ENCODE peak calls at places on chromosomes 7 and 10, in seven cellular contexts. I is foreskin fibroblast, O is astrocyte, Y is A673, G is NB4, A is HFFc6, E is GM23338. H is an unnamed sample.

GRCh38 chr10:57952741-57953140 is 315.0 kb downstream of the IPMK start:
- DNase-seq in A (peak; percentile 35), E (no peak), G (no peak), Y (no peak), I (peak; percentile 51), O (peak; percentile 42), H (no peak)

GRCh38 chr7:105637755-105638154 is 56.5 kb upstream of the EFCAB10 start:
- DNase-seq in G (no peak), A (no peak), O (no peak), I (no peak), Y (no peak), E (no peak), H (no peak)

GRCh38 chr10:60446855-60447254 is 57.2 kb upstream of the ANK3 start:
- DNase-seq in G (peak; percentile 19), E (no peak), O (peak; percentile 23), A (no peak), I (no peak), Y (peak; percentile 79), H (no peak)

GRCh38 chr7:7539152-7539551 is 3.5 kb upstream of the COL28A1 start:
- DNase-seq in E (no peak), G (no peak), Y (no peak), A (no peak), O (no peak), I (no peak), H (no peak)

GRCh38 chr7:32890010-32890552 is 1.5 kb downstream of the KBTBD2 start:
- DNase-seq in G (peak; percentile 68), O (peak; percentile 21), Y (peak; percentile 17), E (no peak), I (peak; percentile 64), A (peak; percentile 35), H (no peak)

GRCh38 chr7:46607176-46607575 is 686.1 kb upstream of the IGFBP3 start:
- DNase-seq in A (no peak), Y (no peak), E (no peak), O (no peak), I (no peak), G (no peak), H (no peak)

GRCh38 chr10:105615986-105616385 is 974.9 kb downstream of the SORCS3 start:
- DNase-seq in G (no peak), I (no peak), A (no peak), O (peak; percentile 28), E (no peak), Y (no peak), H (no peak)

GRCh38 chr7:132757778-132758177 is 181.5 kb upstream of the PLXNA4 start:
- DNase-seq in G (no peak), I (no peak), O (peak; percentile 62), Y (no peak), E (no peak), A (no peak), H (no peak)

GRCh38 chr7:147829021-147829420 is 761.5 kb upstream of the C7orf33 start:
- DNase-seq in E (no peak), I (no peak), O (no peak), G (no peak), A (no peak), Y (no peak), H (no peak)

GRCh38 chr10:119352042-119352441 is 144.7 kb downstream of the GRK5 start:
- DNase-seq in I (no peak), O (no peak), A (no peak), Y (no peak), G (peak; percentile 26), E (no peak), H (no peak)

GRCh38 chr7:100763556-100764140 is 30.3 kb downstream of the ZAN start:
- DNase-seq in I (no peak), A (no peak), E (no peak), Y (no peak), G (no peak), O (no peak), H (no peak)

GRCh38 chr7:36310897-36311296 is 78.8 kb upstream of the ANLN start:
- DNase-seq in E (no peak), A (no peak), G (no peak), O (no peak), Y (no peak), I (no peak), H (no peak)

GRCh38 chr7:115940462-115941060 is 90.0 kb downstream of the TFEC start:
- DNase-seq in Y (no peak), O (no peak), G (no peak), A (no peak), I (peak; percentile 59), E (peak; percentile 9), H (no peak)

GRCh38 chr7:140196361-140197217 is 19.8 kb upstream of the KDM7A start:
- DNase-seq in Y (peak; percentile 14), A (peak; percentile 22), I (peak; percentile 12), G (peak; percentile 30), E (no peak), O (peak; percentile 81), H (no peak)

GRCh38 chr10:86293323-86293840 is 73.2 kb downstream of the GRID1 start:
- DNase-seq in O (no peak), A (no peak), I (no peak), E (peak; percentile 57), Y (no peak), G (no peak), H (no peak)

GRCh38 chr7:107643938-107644703 is 16.5 kb upstream of the SLC26A4 start:
- DNase-seq in E (no peak), A (no peak), O (no peak), Y (no peak), I (peak; percentile 65), G (no peak), H (no peak)

GRCh38 chr10:30219977-30220751 is 128.9 kb downstream of the MTPAP start:
- DNase-seq in Y (peak; percentile 56), O (peak; percentile 25), G (peak; percentile 79), A (no peak), I (peak; percentile 47), E (no peak), H (no peak)

GRCh38 chr10:25063157-25063556 is 46.7 kb downstream of the THNSL1 start:
- DNase-seq in A (no peak), Y (no peak), O (no peak), E (no peak), I (no peak), G (no peak), H (no peak)

GRCh38 chr7:156523447-156524048 is 117.0 kb upstream of the RNF32 start:
- DNase-seq in A (no peak), I (no peak), O (no peak), Y (no peak), E (no peak), G (no peak), H (no peak)

GRCh38 chr7:1533569-1534329 is 3.2 kb downstream of the MAFK start:
- DNase-seq in I (peak; percentile 93), A (peak; percentile 96), Y (peak; percentile 42), G (no peak), O (peak; percentile 89), E (no peak), H (peak; percentile 90)

GRCh38 chr10:102713483-102713813 is 749 bp downstream of the ARL3 start:
- DNase-seq in I (no peak), A (no peak), G (no peak), O (peak; percentile 68), Y (no peak), E (no peak), H (peak; percentile 81)

GRCh38 chr7:51455086-51455485 is 138.5 kb upstream of the COBL start:
- DNase-seq in G (no peak), Y (no peak), O (no peak), I (no peak), E (no peak), A (no peak), H (no peak)
- TF ChIP-seq CTCF in G (no peak), Y (no peak), O (no peak), I (no peak), E (peak; percentile 16), A (no peak), H (no peak)

GRCh38 chr7:154916381-154917213 is 86.3 kb downstream of the PAXIP1 start:
- DNase-seq in E (no peak), I (no peak), A (no peak), Y (no peak), O (no peak), G (no peak), H (no peak)
- TF ChIP-seq CTCF in E (no peak), I (no peak), A (no peak), Y (no peak), O (no peak), G (no peak), H (no peak)

GRCh38 chr7:87993269-87993668 is 59.2 kb downstream of the ADAM22 start:
- DNase-seq in G (no peak), Y (no peak), E (no peak), I (peak; percentile 32), A (no peak), O (no peak), H (no peak)

GRCh38 chr7:88001744-88002530 is 67.9 kb downstream of the ADAM22 start:
- DNase-seq in E (no peak), I (no peak), Y (no peak), O (no peak), G (no peak), A (no peak), H (no peak)

GRCh38 chr7:88005191-88005590 is 71.1 kb downstream of the ADAM22 start:
- DNase-seq in O (no peak), E (no peak), A (no peak), G (no peak), Y (no peak), I (no peak), H (no peak)

GRCh38 chr7:88002617-88003016 is 68.6 kb downstream of the ADAM22 start:
- DNase-seq in A (no peak), E (no peak), I (no peak), Y (peak; percentile 6), G (no peak), O (no peak), H (no peak)

GRCh38 chr7:87999261-87999660 is 65.2 kb downstream of the ADAM22 start:
- DNase-seq in E (no peak), O (no peak), A (no peak), G (no peak), Y (no peak), I (no peak), H (no peak)
- TF ChIP-seq CTCF in E (no peak), O (no peak), A (no peak), G (no peak), Y (no peak), I (no peak), H (no peak)

GRCh38 chr7:142906643-142907042 is 21.1 kb upstream of the TRPV6 start:
- DNase-seq in E (no peak), G (no peak), O (no peak), A (no peak), I (no peak), Y (no peak), H (no peak)

GRCh38 chr7:142905759-142906158 is 20.2 kb upstream of the TRPV6 start:
- DNase-seq in A (no peak), I (no peak), E (no peak), Y (no peak), O (no peak), G (no peak), H (no peak)

GRCh38 chr7:142908290-142908689 is 22.7 kb upstream of the TRPV6 start:
- DNase-seq in Y (no peak), O (no peak), A (no peak), G (no peak), E (no peak), I (no peak), H (no peak)

GRCh38 chr7:142901426-142902259 is 16.1 kb upstream of the TRPV6 start:
- DNase-seq in A (no peak), E (no peak), I (no peak), G (no peak), Y (no peak), O (no peak), H (no peak)

GRCh38 chr7:142904128-142904527 is 18.6 kb upstream of the TRPV6 start:
- DNase-seq in G (no peak), A (no peak), I (no peak), Y (no peak), E (no peak), O (no peak), H (no peak)
- TF ChIP-seq CTCF in G (no peak), A (no peak), I (no peak), Y (no peak), E (no peak), O (no peak), H (no peak)

H was measured in CD14-positive monocyte.